ENCODE peak calls at places on chromosome 19, in ten cellular contexts. One of them, this sample, is unnamed.

GRCh38 chr19:5561559-5561958 is 6.2 kb downstream of the TINCR start:
- DNase-seq in MM.1S: no peak
- DNase-seq in PC-3: peak
- DNase-seq in mammary epithelial cell: no peak
- DNase-seq in brain microvascular endothelial cell: no peak
- DNase-seq in tibial nerve: no peak
- DNase-seq in cardiac muscle cell: no peak
- DNase-seq in adrenal gland: no peak
- DNase-seq in upper lobe of left lung: no peak
- DNase-seq in tibial artery: no peak
- DNase-seq in this sample: no peak

GRCh38 chr19:18441804-18442788 is 4.2 kb upstream of the ISYNA1 start:
- DNase-seq in MM.1S: no peak
- DNase-seq in PC-3: no peak
- DNase-seq in mammary epithelial cell: no peak
- DNase-seq in brain microvascular endothelial cell: no peak
- DNase-seq in tibial nerve: no peak
- DNase-seq in cardiac muscle cell: no peak
- DNase-seq in adrenal gland: no peak
- DNase-seq in upper lobe of left lung: no peak
- DNase-seq in tibial artery: no peak
- DNase-seq in this sample: no peak

GRCh38 chr19:16153582-16154336 is 10.3 kb downstream of the HSH2D start:
- DNase-seq in MM.1S: peak
- DNase-seq in PC-3: peak
- DNase-seq in mammary epithelial cell: no peak
- DNase-seq in brain microvascular endothelial cell: no peak
- DNase-seq in tibial nerve: no peak
- DNase-seq in cardiac muscle cell: no peak
- DNase-seq in adrenal gland: no peak
- DNase-seq in upper lobe of left lung: no peak
- DNase-seq in tibial artery: no peak
- DNase-seq in this sample: no peak

GRCh38 chr19:474126-475078 is 13.6 kb upstream of the SHC2 start:
- DNase-seq in MM.1S: no peak
- DNase-seq in PC-3: no peak
- DNase-seq in mammary epithelial cell: no peak
- DNase-seq in brain microvascular endothelial cell: no peak
- DNase-seq in tibial nerve: no peak
- DNase-seq in cardiac muscle cell: no peak
- DNase-seq in adrenal gland: no peak
- DNase-seq in upper lobe of left lung: peak
- DNase-seq in tibial artery: no peak
- DNase-seq in this sample: no peak

GRCh38 chr19:4660181-4660791 is 9.9 kb downstream of the MYDGF start:
- DNase-seq in MM.1S: peak
- DNase-seq in PC-3: peak
- DNase-seq in mammary epithelial cell: no peak
- DNase-seq in brain microvascular endothelial cell: no peak
- DNase-seq in tibial nerve: no peak
- DNase-seq in cardiac muscle cell: peak
- DNase-seq in adrenal gland: no peak
- DNase-seq in upper lobe of left lung: peak
- DNase-seq in tibial artery: no peak
- DNase-seq in this sample: no peak

GRCh38 chr19:12833747-12834417 is 497 bp downstream of the RTBDN start:
- DNase-seq in MM.1S: peak
- DNase-seq in PC-3: peak
- DNase-seq in mammary epithelial cell: no peak
- DNase-seq in brain microvascular endothelial cell: no peak
- DNase-seq in tibial nerve: no peak
- DNase-seq in cardiac muscle cell: peak
- DNase-seq in adrenal gland: no peak
- DNase-seq in upper lobe of left lung: peak
- DNase-seq in tibial artery: no peak
- DNase-seq in this sample: peak

GRCh38 chr19:18789883-18790565 is 1.1 kb downstream of the COMP start:
- DNase-seq in MM.1S: no peak
- DNase-seq in PC-3: no peak
- DNase-seq in mammary epithelial cell: no peak
- DNase-seq in brain microvascular endothelial cell: no peak
- DNase-seq in tibial nerve: no peak
- DNase-seq in cardiac muscle cell: peak
- DNase-seq in adrenal gland: no peak
- DNase-seq in upper lobe of left lung: peak
- DNase-seq in tibial artery: peak
- DNase-seq in this sample: no peak

GRCh38 chr19:55398200-55398947 is 9.2 kb downstream of the UBE2S start:
- DNase-seq in MM.1S: no peak
- DNase-seq in PC-3: no peak
- DNase-seq in mammary epithelial cell: no peak
- DNase-seq in brain microvascular endothelial cell: no peak
- DNase-seq in tibial nerve: no peak
- DNase-seq in cardiac muscle cell: no peak
- DNase-seq in adrenal gland: no peak
- DNase-seq in upper lobe of left lung: no peak
- DNase-seq in tibial artery: no peak
- DNase-seq in this sample: no peak

GRCh38 chr19:53655042-53655665 is 23.4 kb downstream of the DPRX start:
- DNase-seq in MM.1S: no peak
- DNase-seq in PC-3: no peak
- DNase-seq in mammary epithelial cell: no peak
- DNase-seq in brain microvascular endothelial cell: no peak
- DNase-seq in tibial nerve: no peak
- DNase-seq in cardiac muscle cell: no peak
- DNase-seq in adrenal gland: no peak
- DNase-seq in upper lobe of left lung: no peak
- DNase-seq in tibial artery: no peak
- DNase-seq in this sample: no peak

GRCh38 chr19:44072543-44073401 is 813 bp downstream of the ZNF284 start:
- DNase-seq in MM.1S: no peak
- DNase-seq in PC-3: peak
- DNase-seq in mammary epithelial cell: peak
- DNase-seq in brain microvascular endothelial cell: no peak
- DNase-seq in tibial nerve: no peak
- DNase-seq in cardiac muscle cell: no peak
- DNase-seq in adrenal gland: no peak
- DNase-seq in upper lobe of left lung: no peak
- DNase-seq in tibial artery: no peak
- DNase-seq in this sample: peak

DNA sequence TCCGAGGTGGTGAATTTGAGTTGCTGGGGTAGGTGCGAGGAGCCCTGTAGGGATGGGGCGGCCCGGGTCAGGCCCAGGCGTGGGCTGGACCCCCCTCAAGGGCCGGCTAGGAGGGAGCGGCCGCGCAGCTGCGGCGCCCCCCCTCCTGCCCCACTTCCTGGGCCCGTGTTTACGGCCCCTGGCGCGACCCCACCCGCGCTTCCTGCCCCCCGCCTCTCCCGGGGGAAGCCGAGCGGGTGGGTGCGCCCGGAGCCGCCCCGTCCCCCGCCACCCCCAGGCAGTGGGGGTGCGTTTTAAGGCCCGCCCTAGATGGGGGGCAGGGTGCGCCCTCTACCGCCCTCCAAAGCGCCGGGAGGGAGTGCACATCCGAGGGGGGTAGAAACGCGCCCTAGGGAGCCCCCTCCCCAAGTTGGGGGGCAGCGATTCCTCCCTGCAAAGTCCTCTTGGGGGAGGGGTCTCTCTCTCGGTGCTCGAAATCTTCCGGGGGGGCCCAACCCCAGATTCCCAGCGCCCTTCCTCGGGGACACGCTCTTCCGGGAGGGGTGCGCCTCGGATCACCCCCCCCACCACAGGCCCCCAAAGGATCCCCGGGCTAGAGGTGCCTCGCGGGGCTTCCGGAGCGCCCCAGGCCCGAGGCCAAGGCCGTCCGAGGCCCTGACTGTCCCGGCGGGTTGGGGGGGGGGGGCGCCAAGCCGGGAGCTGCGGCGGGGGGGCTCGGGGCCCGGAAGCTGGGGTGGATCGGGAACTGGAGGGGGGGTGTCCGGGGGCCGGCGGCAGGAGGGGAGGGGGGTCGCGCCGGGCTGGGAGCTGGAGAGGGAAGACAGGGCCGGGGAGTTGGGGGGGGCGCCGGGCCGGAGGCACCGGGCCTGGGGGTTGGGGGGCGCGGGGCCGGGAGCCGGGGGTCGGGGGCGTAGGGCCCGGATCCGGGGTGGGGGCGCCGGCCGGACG is 807 bp downstream of the TLE5 start:
- DNase-seq in MM.1S: no peak
- DNase-seq in PC-3: no peak
- DNase-seq in mammary epithelial cell: no peak
- DNase-seq in brain microvascular endothelial cell: no peak
- DNase-seq in tibial nerve: no peak
- DNase-seq in cardiac muscle cell: peak
- DNase-seq in adrenal gland: peak
- DNase-seq in upper lobe of left lung: peak
- DNase-seq in tibial artery: no peak
- DNase-seq in this sample: peak
- TF ChIP-seq CTCF in MM.1S: no peak
- TF ChIP-seq CTCF in PC-3: peak
- TF ChIP-seq CTCF in mammary epithelial cell: peak
- TF ChIP-seq CTCF in brain microvascular endothelial cell: peak
- TF ChIP-seq CTCF in tibial nerve: peak
- TF ChIP-seq CTCF in cardiac muscle cell: peak
- TF ChIP-seq CTCF in adrenal gland: no peak
- TF ChIP-seq CTCF in upper lobe of left lung: no peak
- TF ChIP-seq CTCF in tibial artery: peak
- TF ChIP-seq CTCF in this sample: peak

DNA sequence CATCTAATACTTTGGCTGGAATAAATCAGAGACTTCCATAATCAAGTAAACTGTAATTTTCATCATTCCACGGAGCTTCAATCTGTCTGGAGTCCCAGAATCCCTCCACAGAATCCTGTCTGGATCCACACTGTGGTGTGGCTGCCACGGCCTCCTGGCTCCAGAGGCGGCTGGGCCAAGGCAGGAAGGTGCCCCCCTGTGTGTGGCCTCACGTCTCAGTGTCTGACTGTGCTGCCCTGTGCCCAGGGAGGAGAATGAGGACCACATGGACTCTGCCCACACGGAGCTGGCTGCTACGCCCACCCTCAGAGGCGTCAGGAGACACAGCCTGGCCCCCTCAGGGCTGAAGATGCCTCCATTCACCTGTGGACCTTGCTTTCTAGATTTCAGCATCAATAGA is 12.2 kb upstream of the ZNF135 start:
- DNase-seq in MM.1S: no peak
- DNase-seq in PC-3: no peak
- DNase-seq in mammary epithelial cell: no peak
- DNase-seq in brain microvascular endothelial cell: no peak
- DNase-seq in tibial nerve: no peak
- DNase-seq in cardiac muscle cell: no peak
- DNase-seq in adrenal gland: no peak
- DNase-seq in upper lobe of left lung: no peak
- DNase-seq in tibial artery: no peak
- DNase-seq in this sample: no peak
- H3K27ac ChIP-seq in MM.1S: no peak
- H3K27ac ChIP-seq in PC-3: no peak
- H3K27ac ChIP-seq in mammary epithelial cell: no peak
- H3K27ac ChIP-seq in brain microvascular endothelial cell: no peak
- H3K27ac ChIP-seq in tibial nerve: no peak
- H3K27ac ChIP-seq in cardiac muscle cell: no peak
- H3K27ac ChIP-seq in adrenal gland: no peak
- H3K27ac ChIP-seq in upper lobe of left lung: no peak
- H3K27ac ChIP-seq in tibial artery: no peak
- H3K27ac ChIP-seq in this sample: no peak

GRCh38 chr19:41701401-41702075 is 6.9 kb upstream of the CEACAM5 start:
- DNase-seq in MM.1S: no peak
- DNase-seq in PC-3: no peak
- DNase-seq in mammary epithelial cell: no peak
- DNase-seq in brain microvascular endothelial cell: no peak
- DNase-seq in tibial nerve: no peak
- DNase-seq in cardiac muscle cell: no peak
- DNase-seq in adrenal gland: no peak
- DNase-seq in upper lobe of left lung: no peak
- DNase-seq in tibial artery: no peak
- DNase-seq in this sample: no peak
- TF ChIP-seq CTCF in MM.1S: peak
- TF ChIP-seq CTCF in PC-3: peak
- TF ChIP-seq CTCF in mammary epithelial cell: peak
- TF ChIP-seq CTCF in brain microvascular endothelial cell: no peak
- TF ChIP-seq CTCF in tibial nerve: no peak
- TF ChIP-seq CTCF in cardiac muscle cell: peak
- TF ChIP-seq CTCF in adrenal gland: no peak
- TF ChIP-seq CTCF in upper lobe of left lung: no peak
- TF ChIP-seq CTCF in tibial artery: no peak
- TF ChIP-seq CTCF in this sample: no peak

DNA sequence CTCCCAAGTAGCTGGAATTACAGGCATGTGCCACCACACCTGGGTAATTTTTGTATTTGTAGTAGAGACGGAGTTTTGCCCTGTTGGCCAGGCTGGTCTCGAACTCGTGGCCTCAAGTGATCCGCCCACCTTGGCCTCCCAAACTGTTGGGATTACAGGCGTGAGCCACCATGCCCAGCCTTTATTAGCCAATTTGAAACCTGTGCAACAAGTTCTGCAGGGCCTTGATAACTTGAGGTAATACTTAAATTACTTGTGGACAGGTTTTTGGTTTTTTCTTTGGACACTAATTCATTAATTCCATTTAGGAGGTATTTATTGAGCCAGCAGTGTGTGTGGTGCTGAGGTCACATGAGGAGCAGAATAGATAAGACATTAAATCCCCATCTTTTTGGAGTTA is 39.5 kb downstream of the ARHGAP35 start:
- DNase-seq in MM.1S: no peak
- DNase-seq in PC-3: no peak
- DNase-seq in mammary epithelial cell: no peak
- DNase-seq in brain microvascular endothelial cell: no peak
- DNase-seq in tibial nerve: no peak
- DNase-seq in cardiac muscle cell: no peak
- DNase-seq in adrenal gland: peak
- DNase-seq in upper lobe of left lung: no peak
- DNase-seq in tibial artery: no peak
- DNase-seq in this sample: no peak
- H3K27ac ChIP-seq in MM.1S: no peak
- H3K27ac ChIP-seq in PC-3: no peak
- H3K27ac ChIP-seq in mammary epithelial cell: no peak
- H3K27ac ChIP-seq in brain microvascular endothelial cell: no peak
- H3K27ac ChIP-seq in tibial nerve: no peak
- H3K27ac ChIP-seq in cardiac muscle cell: no peak
- H3K27ac ChIP-seq in adrenal gland: no peak
- H3K27ac ChIP-seq in upper lobe of left lung: no peak
- H3K27ac ChIP-seq in tibial artery: no peak
- H3K27ac ChIP-seq in this sample: no peak

DNA sequence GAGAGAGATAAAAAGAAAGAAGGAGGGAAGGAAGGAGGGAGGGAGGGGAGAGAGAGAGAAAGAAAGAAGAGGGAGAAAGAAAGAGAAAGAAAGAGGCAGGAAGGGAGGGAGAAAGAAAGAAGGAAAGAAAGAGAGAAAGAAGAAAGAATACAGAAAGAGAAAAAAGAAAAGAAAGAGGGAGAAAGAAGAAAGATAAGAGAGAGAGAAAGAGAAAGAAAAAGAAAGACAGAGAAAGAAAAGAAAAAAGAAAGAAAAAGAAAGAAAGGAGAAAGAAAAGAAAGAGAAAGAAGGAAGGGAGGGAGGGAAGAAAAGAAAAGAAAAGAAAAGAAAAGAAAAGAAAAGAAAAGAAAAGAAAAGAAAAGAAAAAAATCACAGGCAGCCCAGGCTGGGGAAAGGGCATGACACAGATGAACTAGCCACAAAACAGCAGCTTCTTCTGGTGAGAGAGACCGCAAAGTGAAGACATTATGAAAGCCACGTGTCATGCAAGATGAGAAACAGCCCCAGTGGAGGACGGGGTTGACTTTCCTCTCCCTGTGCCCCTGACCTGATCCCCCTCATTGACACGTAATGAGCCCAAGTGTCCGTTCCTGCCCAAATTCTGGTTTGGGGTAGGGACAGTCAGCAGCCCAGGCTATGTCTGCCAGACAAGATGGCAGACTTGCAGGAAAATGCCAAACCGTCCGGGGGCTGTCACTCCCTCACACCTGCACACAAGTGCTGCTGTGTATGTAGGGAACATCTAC is 102.1 kb downstream of the INSR start:
- DNase-seq in MM.1S: peak
- DNase-seq in PC-3: no peak
- DNase-seq in mammary epithelial cell: no peak
- DNase-seq in brain microvascular endothelial cell: no peak
- DNase-seq in tibial nerve: no peak
- DNase-seq in cardiac muscle cell: no peak
- DNase-seq in adrenal gland: peak
- DNase-seq in upper lobe of left lung: no peak
- DNase-seq in tibial artery: no peak
- DNase-seq in this sample: no peak
- TF ChIP-seq CTCF in MM.1S: no peak
- TF ChIP-seq CTCF in PC-3: no peak
- TF ChIP-seq CTCF in mammary epithelial cell: no peak
- TF ChIP-seq CTCF in brain microvascular endothelial cell: no peak
- TF ChIP-seq CTCF in tibial nerve: no peak
- TF ChIP-seq CTCF in cardiac muscle cell: no peak
- TF ChIP-seq CTCF in adrenal gland: no peak
- TF ChIP-seq CTCF in upper lobe of left lung: no peak
- TF ChIP-seq CTCF in tibial artery: no peak
- TF ChIP-seq CTCF in this sample: no peak

This sample was measured in RWPE1.